ENCODE peak calls at places on chromosomes 3 and 15, in ten cellular contexts. W is A549; B is testis; T is A673; M is CD8-positive, alpha-beta memory T cell; G is left ventricle myocardium inferior; L is mucosa of descending colon; V is psoas muscle; J is Panc1; P is heart left ventricle. Z is an unnamed sample. For H3K9me3, the result is how much of the 10 kb centered on the place peaks cover.

GRCh38 chr15:95994418-95994817 is 336.1 kb upstream of the NR2F2 start:
- DNase-seq in T (peak), J (no peak), L (no peak), B (no peak), P (no peak), G (no peak), V (no peak), M (no peak), W (no peak), Z (no peak)

GRCh38 chr3:124364230-124365022 is 365.8 kb upstream of the UMPS start:
- DNase-seq in P (no peak), G (no peak), W (no peak), B (no peak), L (no peak), T (no peak), J (no peak), M (no peak), V (no peak), Z (no peak)

GRCh38 chr15:44812029-44812517 is 75.7 kb downstream of the TRIM69 start:
- DNase-seq in J (no peak), P (no peak), M (no peak), L (peak), W (no peak), G (peak), T (no peak), B (no peak), V (no peak), Z (no peak)

GRCh38 chr3:102181202-102181920 is 253.5 kb upstream of the ZPLD1 start:
- DNase-seq in G (no peak), W (no peak), M (no peak), T (peak), B (no peak), L (no peak), V (no peak), P (no peak), J (no peak), Z (peak)

GRCh38 chr3:84077479-84077878 is 881.3 kb upstream of the CADM2 start:
- DNase-seq in P (no peak), B (no peak), V (no peak), J (peak), L (no peak), M (no peak), G (no peak), W (no peak), T (no peak), Z (no peak)

GRCh38 chr3:177836671-177837070 is 639.4 kb upstream of the TBL1XR1 start:
- DNase-seq in M (no peak), J (no peak), L (no peak), G (no peak), P (no peak), B (no peak), T (peak), W (no peak), V (no peak), Z (no peak)

GRCh38 chr15:31104048-31104447 is 2.5 kb upstream of the TRPM1 start:
- DNase-seq in P (no peak), J (no peak), V (no peak), M (no peak), W (no peak), B (no peak), G (no peak), L (no peak), T (no peak), Z (no peak)

GRCh38 chr3:108125550-108126071 is 34.8 kb upstream of the CD47 start:
- DNase-seq in W (no peak), V (no peak), M (peak), G (no peak), B (no peak), P (no peak), L (peak), T (no peak), J (no peak), Z (no peak)

GRCh38 chr3:159857840-159858239 is 130.8 kb upstream of the IL12A start:
- DNase-seq in T (no peak), M (no peak), B (no peak), L (no peak), W (no peak), V (no peak), P (peak), G (no peak), J (no peak), Z (no peak)

GRCh38 chr15:63157891-63158431 is 684 bp upstream of the RPS27L start:
- DNase-seq in B (peak), T (peak), V (peak), J (no peak), G (peak), M (no peak), W (peak), L (no peak), P (peak), Z (peak)

GRCh38 chr15:36644156-36644896 is 64.9 kb downstream of the CDIN1 start:
- DNase-seq in P (no peak), V (no peak), B (no peak), G (no peak), M (no peak), T (no peak), W (no peak), J (no peak), L (no peak), Z (no peak)

GRCh38 chr3:172270767-172271166 is 177.5 kb downstream of the GHSR start:
- DNase-seq in T (no peak), V (no peak), J (no peak), L (no peak), G (no peak), W (no peak), M (no peak), P (no peak), B (no peak), Z (no peak)

GRCh38 chr15:76514292-76514691 is 177.7 kb downstream of the ISL2 start:
- DNase-seq in L (no peak), W (no peak), G (no peak), J (no peak), B (no peak), M (no peak), T (no peak), V (no peak), P (no peak), Z (no peak)

GRCh38 chr3:136952292-136952691 is 5.5 kb upstream of the IL20RB start:
- DNase-seq in W (no peak), V (no peak), P (no peak), T (no peak), L (no peak), B (no peak), G (no peak), M (no peak), J (no peak), Z (peak)

GRCh38 chr3:151330899-151331298 is 1.6 kb upstream of the P2RY13 start:
- DNase-seq in W (no peak), L (no peak), M (no peak), G (no peak), T (no peak), V (no peak), P (no peak), B (no peak), J (no peak), Z (no peak)

GRCh38 chr15:47746516-47746915 is 29.2 kb downstream of the SEMA6D start:
- DNase-seq in V (no peak), W (no peak), P (no peak), B (no peak), M (no peak), J (no peak), T (no peak), G (no peak), L (no peak), Z (no peak)

GRCh38 chr15:92091155-92091734 is 237.7 kb downstream of the SLCO3A1 start:
- DNase-seq in G (no peak), L (no peak), W (peak), V (no peak), P (no peak), M (no peak), B (peak), J (no peak), T (peak), Z (no peak)

GRCh38 chr3:98553021-98553563 is 21.3 kb downstream of the GPR15 start:
- DNase-seq in T (no peak), G (no peak), J (no peak), L (no peak), V (no peak), W (no peak), P (no peak), B (no peak), M (no peak), Z (no peak)

GRCh38 chr3:100810671-100811070 is 101.4 kb downstream of the TFG start:
- DNase-seq in T (no peak), P (no peak), B (no peak), M (no peak), L (no peak), W (no peak), V (no peak), J (no peak), G (no peak), Z (no peak)

GRCh38 chr15:42194502-42194901 is 13.6 kb downstream of the VPS39 start:
- DNase-seq in V (no peak), W (no peak), B (no peak), J (peak), M (no peak), L (no peak), T (no peak), P (no peak), G (no peak), Z (no peak)

GRCh38 chr15:60017538-60018199 is 13.6 kb downstream of the FOXB1 start:
- DNase-seq in T (no peak), M (no peak), B (no peak), P (no peak), V (no peak), J (no peak), W (no peak), L (no peak), G (no peak), Z (peak)

GRCh38 chr3:108106031-108106430 is 15.2 kb upstream of the CD47 start:
- DNase-seq in V (no peak), T (no peak), B (no peak), M (no peak), J (no peak), G (no peak), W (no peak), L (no peak), P (no peak), Z (no peak)

GRCh38 chr3:63343674-63344073 is 65.6 kb downstream of the SYNPR start:
- DNase-seq in L (peak), P (peak), T (peak), G (peak), V (peak), B (peak), M (no peak), J (peak), W (no peak), Z (peak)

GRCh38 chr3:190516416-190516815 is 2.5 kb downstream of the IL1RAP start:
- DNase-seq in T (no peak), W (no peak), G (no peak), V (no peak), L (no peak), J (no peak), B (no peak), P (no peak), M (no peak), Z (no peak)

GRCh38 chr3:151366993-151367392 is 17.6 kb downstream of the P2RY12 start:
- DNase-seq in J (no peak), W (no peak), V (no peak), T (no peak), G (no peak), P (no peak), M (no peak), L (no peak), B (no peak), Z (no peak)

GRCh38 chr3:57597973-57598351 is 818 bp upstream of the ARF4 start:
- DNase-seq in B (no peak), J (no peak), G (no peak), P (no peak), L (peak), T (no peak), V (no peak), W (no peak), M (no peak), Z (no peak)

GRCh38 chr3:48709051-48709461 is 8.0 kb downstream of the IP6K2 start:
- DNase-seq in W (no peak), P (no peak), J (no peak), G (no peak), B (no peak), V (no peak), M (no peak), L (no peak), T (no peak), Z (no peak)

GRCh38 chr3:36521007-36521379 is 140.7 kb downstream of the STAC start:
- DNase-seq in M (no peak), P (no peak), L (no peak), B (no peak), G (no peak), T (peak), J (no peak), W (no peak), V (no peak), Z (no peak)

GRCh38 chr3:175879417-175879816 is 1020.3 kb downstream of the NAALADL2 start:
- DNase-seq in J (no peak), M (no peak), B (no peak), G (no peak), P (no peak), V (no peak), L (no peak), W (no peak), T (no peak), Z (no peak)

GRCh38 chr3:97670952-97671351 is 93.6 kb upstream of the ARL6 start:
- DNase-seq in J (no peak), L (no peak), M (no peak), P (no peak), T (no peak), W (no peak), V (no peak), G (no peak), B (no peak), Z (no peak)

GRCh38 chr15:78927077-78927790 is 17.6 kb downstream of the CTSH start:
- DNase-seq in P (no peak), V (no peak), G (no peak), B (no peak), W (no peak), M (no peak), T (no peak), L (no peak), J (no peak), Z (no peak)

GRCh38 chr3:141426404-141427034 is 58.2 kb downstream of the ZBTB38 start:
- DNase-seq in W (no peak), M (no peak), P (peak), G (peak), B (peak), L (peak), V (peak), T (no peak), J (no peak), Z (no peak)

GRCh38 chr3:134067311-134068161 is 37.8 kb upstream of the SLCO2A1 start:
- DNase-seq in J (no peak), T (no peak), G (no peak), W (no peak), V (no peak), B (peak), P (no peak), M (no peak), L (no peak), Z (no peak)

GRCh38 chr3:134066539-134067310 is 37.0 kb upstream of the SLCO2A1 start:
- DNase-seq in P (no peak), B (peak), L (no peak), T (no peak), G (no peak), J (no peak), V (no peak), M (no peak), W (no peak), Z (no peak)

GRCh38 chr3:134064081-134064480 is 34.4 kb upstream of the SLCO2A1 start:
- DNase-seq in W (no peak), G (no peak), M (no peak), P (no peak), V (no peak), T (no peak), B (peak), L (no peak), J (no peak), Z (no peak)

GRCh38 chr3:134065836-134066538 is 36.3 kb upstream of the SLCO2A1 start:
- DNase-seq in M (no peak), P (no peak), L (no peak), W (no peak), J (no peak), B (peak), V (no peak), T (no peak), G (no peak), Z (no peak)

GRCh38 chr3:134065252-134065651 is 35.5 kb upstream of the SLCO2A1 start:
- DNase-seq in J (no peak), V (no peak), M (no peak), T (no peak), W (no peak), L (no peak), G (no peak), B (no peak), P (no peak), Z (no peak)
- H3K9me3 ChIP-seq in J (under half), V (under half), M (under half), T (under half), W (under half), L (under half), G (under half), B (under half), P (under half), Z (under half)

GRCh38 chr15:86526938-86527735 is 447.5 kb downstream of the AGBL1 start:
- DNase-seq in B (no peak), J (no peak), G (no peak), L (no peak), V (no peak), P (no peak), T (no peak), M (no peak), W (no peak), Z (no peak)
- H3K9me3 ChIP-seq in B (under half), J (under half), G (under half), L (under half), V (under half), P (under half), T (under half), M (under half), W (under half), Z (under half)

GRCh38 chr3:44722103-44722401 is 7.4 kb upstream of the ZNF501 start:
- DNase-seq in P (no peak), G (no peak), T (no peak), M (no peak), V (no peak), L (no peak), J (no peak), W (no peak), B (no peak), Z (no peak)
- H3K9me3 ChIP-seq in P (under half), G (half or more), T (under half), M (half or more), V (half or more), L (half or more), J (under half), W (half or more), B (under half), Z (under half)

GRCh38 chr15:25233766-25234350 is 205.0 kb downstream of the UBE3A start:
- DNase-seq in V (no peak), G (no peak), B (no peak), P (no peak), L (no peak), W (no peak), J (no peak), M (no peak), T (no peak), Z (no peak)

GRCh38 chr15:25236861-25237155 is 202.0 kb downstream of the UBE3A start:
- DNase-seq in L (no peak), M (peak), B (no peak), T (no peak), G (no peak), V (no peak), W (no peak), P (no peak), J (no peak), Z (no peak)

GRCh38 chr15:25235391-25235790 is 203.4 kb downstream of the UBE3A start:
- DNase-seq in G (no peak), P (no peak), L (no peak), J (no peak), B (no peak), T (no peak), V (no peak), W (no peak), M (no peak), Z (no peak)

GRCh38 chr15:25236143-25236860 is 202.5 kb downstream of the UBE3A start:
- DNase-seq in G (no peak), J (no peak), L (peak), P (no peak), T (no peak), M (peak), B (no peak), V (no peak), W (no peak), Z (no peak)

DNA sequence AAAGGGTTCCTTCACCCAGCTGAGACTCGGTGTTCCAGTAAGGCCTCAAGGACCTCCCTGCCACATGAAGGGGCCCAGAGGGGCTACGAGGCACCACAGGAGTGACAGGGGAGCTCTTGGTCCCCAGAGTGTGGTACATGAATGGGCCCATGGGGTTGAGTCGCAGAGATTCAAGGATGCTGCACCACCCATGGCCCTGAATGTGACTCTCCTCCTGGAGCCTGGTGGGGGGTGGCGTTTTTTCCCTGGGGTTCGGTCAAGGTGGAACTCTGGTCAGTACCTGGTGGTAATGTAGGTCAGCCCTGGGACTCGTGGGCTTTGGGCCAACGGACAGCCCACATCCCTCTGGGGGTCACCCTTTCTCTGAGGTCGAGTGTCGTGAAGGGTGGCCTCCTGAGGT is 204.0 kb downstream of the UBE3A start:
- DNase-seq in T (no peak), J (no peak), P (no peak), G (no peak), W (no peak), V (no peak), L (no peak), M (no peak), B (no peak), Z (no peak)
- H3K9me3 ChIP-seq in T (under half), J (under half), P (under half), G (under half), W (under half), V (under half), L (half or more), M (under half), B (under half), Z (under half)

DNA sequence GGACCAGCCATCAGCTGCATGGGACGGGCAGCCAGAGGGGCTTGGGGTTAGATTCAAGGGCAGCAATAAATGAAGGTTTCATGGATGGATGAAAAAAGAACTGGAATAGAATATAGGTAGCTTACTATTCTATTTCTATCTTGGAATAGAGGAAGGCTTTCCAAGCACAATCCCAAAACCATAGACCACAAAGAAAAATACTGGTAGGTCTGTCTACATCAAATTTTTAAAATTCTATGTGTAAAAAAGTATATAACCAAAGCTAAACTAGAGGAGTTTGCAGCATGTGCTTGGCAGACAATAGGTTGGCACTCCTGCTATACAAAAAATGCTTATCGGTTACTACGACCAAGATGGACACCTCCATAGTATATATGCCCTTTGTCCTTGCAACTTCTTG is 7.2 kb upstream of the FBLN2 start:
- DNase-seq in V (no peak), P (no peak), G (no peak), J (no peak), M (no peak), W (no peak), T (no peak), L (no peak), B (no peak), Z (no peak)
- H3K9me3 ChIP-seq in V (under half), P (under half), G (under half), J (under half), M (under half), W (under half), T (under half), L (under half), B (under half), Z (under half)

DNA sequence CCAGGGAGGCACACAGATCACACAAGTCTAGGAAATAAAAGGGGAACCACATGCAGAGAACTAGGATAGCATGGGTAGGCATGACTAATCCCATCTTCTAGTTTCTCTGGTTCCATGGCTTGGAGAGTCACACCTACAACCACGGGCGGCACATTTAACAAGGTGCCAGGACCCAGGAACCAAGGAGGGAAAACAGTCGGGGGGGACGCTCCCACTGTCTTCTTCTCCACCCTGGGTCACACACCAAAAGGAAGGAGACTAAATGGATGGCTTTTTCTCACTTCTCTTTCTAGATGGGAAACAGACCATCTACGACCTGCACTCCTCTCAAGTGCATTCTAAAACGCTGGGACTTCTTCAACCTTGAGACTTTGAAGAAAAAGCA is 4.6 kb upstream of the SMCO1 start:
- DNase-seq in T (no peak), B (no peak), J (no peak), W (no peak), P (no peak), M (no peak), L (no peak), G (no peak), V (no peak), Z (no peak)
- H3K9me3 ChIP-seq in T (under half), B (under half), J (under half), W (under half), P (under half), M (under half), L (under half), G (under half), V (under half), Z (under half)

GRCh38 chr3:5360453-5360852 is 172.9 kb downstream of the EDEM1 start:
- DNase-seq in J (no peak), V (no peak), B (no peak), M (no peak), W (no peak), G (no peak), P (no peak), L (no peak), T (no peak), Z (no peak)
- H3K9me3 ChIP-seq in J (under half), V (under half), B (under half), M (under half), W (under half), G (under half), P (under half), L (under half), T (under half), Z (under half)

DNA sequence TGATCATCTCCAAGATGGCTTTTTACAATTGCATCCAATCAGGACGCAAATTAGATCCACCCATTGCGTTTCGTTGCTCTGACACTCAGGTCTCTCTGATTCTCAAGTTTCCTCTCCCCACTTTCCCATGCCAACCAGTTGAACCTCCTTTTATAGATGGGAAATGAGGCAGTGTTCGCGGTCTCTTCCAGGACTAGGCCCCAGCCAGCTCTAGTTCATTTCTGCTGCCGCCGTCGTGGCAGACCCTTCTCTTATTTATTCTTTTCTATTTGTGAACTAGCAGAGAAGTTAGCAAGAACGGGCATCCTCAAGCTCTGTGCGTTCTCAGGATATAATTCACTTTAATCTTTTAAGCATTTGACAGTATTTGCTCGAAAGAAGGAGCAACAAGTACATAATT is 246.2 kb upstream of the TLE3 start:
- DNase-seq in M (no peak), J (no peak), T (no peak), L (no peak), P (no peak), W (no peak), G (no peak), B (no peak), V (no peak), Z (no peak)
- H3K9me3 ChIP-seq in M (under half), J (under half), T (under half), L (under half), P (under half), W (under half), G (under half), B (under half), V (under half), Z (under half)

Z was measured in PC-9.